ENCODE peak calls at places on chromosomes 4 and X, in eight cellular contexts. X, A, S, G, U, D, P and W are unnamed samples.

GRCh38 chr4:170339522-170339921 is 249.8 kb upstream of the AADAT start:
- DNase-seq in P (no peak), S (no peak), A (no peak), X (no peak), D (no peak), U (no peak), G (no peak), W (no peak)

GRCh38 chr4:105894570-105895323 is 524 bp upstream of the NPNT start:
- DNase-seq in D (no peak), A (no peak), S (no peak), P (no peak), X (peak; percentile 47), G (no peak), U (peak; percentile 74), W (peak; percentile 21)

GRCh38 chr4:137238456-137238855 is 293.8 kb downstream of the PCDH18 start:
- DNase-seq in A (no peak), G (no peak), X (no peak), S (no peak), D (no peak), P (no peak), U (no peak), W (no peak)

GRCh38 chr4:69524708-69525107 is 29.0 kb upstream of the UGT2B4 start:
- DNase-seq in X (peak; percentile 20), G (no peak), P (no peak), D (no peak), A (no peak), S (no peak), U (no peak), W (no peak)

GRCh38 chrX:7316280-7316679 is 168.3 kb upstream of the PUDP start:
- DNase-seq in S (no peak), G (no peak), D (no peak), A (no peak), X (no peak), P (no peak), U (no peak), W (peak; percentile 14)

GRCh38 chr4:70496231-70496630 is 22.1 kb upstream of the AMTN start:
- DNase-seq in X (no peak), P (no peak), U (no peak), D (no peak), S (no peak), G (no peak), A (no peak), W (no peak)

GRCh38 chr4:82706349-82707000 is 92.1 kb downstream of the SCD5 start:
- DNase-seq in X (no peak), U (no peak), G (no peak), S (no peak), P (no peak), D (no peak), A (no peak), W (no peak)

GRCh38 chrX:123493857-123494256 is 239.0 kb downstream of the THOC2 start:
- DNase-seq in A (no peak), X (no peak), G (no peak), U (no peak), D (no peak), S (no peak), P (no peak), W (no peak)

GRCh38 chrX:92232182-92232581 is 453.0 kb downstream of the PCDH11X start:
- DNase-seq in U (no peak), G (no peak), A (no peak), X (peak; percentile 30), D (no peak), S (no peak), P (peak; percentile 4), W (no peak)

GRCh38 chrX:2782778-2783177 is 30.9 kb downstream of the XG start:
- DNase-seq in X (no peak), S (no peak), P (no peak), G (no peak), U (no peak), A (no peak), D (no peak), W (no peak)

GRCh38 chrX:2784026-2784425 is 32.2 kb downstream of the XG start:
- DNase-seq in P (no peak), D (peak; percentile 60), G (no peak), S (no peak), X (no peak), U (no peak), A (peak; percentile 16), W (no peak)

GRCh38 chrX:2782171-2782570 is 30.3 kb downstream of the XG start:
- DNase-seq in P (no peak), S (no peak), X (no peak), G (no peak), A (no peak), U (no peak), D (no peak), W (no peak)

GRCh38 chrX:2781698-2782097 is 29.9 kb downstream of the XG start:
- DNase-seq in A (no peak), P (no peak), D (no peak), X (no peak), S (no peak), U (no peak), G (no peak), W (no peak)

DNA sequence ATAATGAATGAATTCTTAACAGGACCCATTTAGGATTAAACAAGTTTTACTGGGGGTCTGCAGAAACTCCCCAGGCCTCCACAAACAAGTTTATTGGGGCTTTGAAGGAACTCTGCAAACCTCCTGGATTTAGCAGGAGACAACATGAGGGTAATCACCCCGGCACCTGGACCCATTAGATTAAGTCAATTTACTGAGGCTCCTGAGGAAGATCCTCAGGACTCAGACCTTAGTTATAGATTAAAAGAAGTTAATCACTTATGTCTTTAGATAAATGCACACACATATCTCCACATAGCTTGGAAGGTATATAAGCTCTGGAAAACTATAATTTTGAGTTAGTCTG is 29.4 kb downstream of the XG start:
- DNase-seq in D (no peak), S (no peak), A (no peak), G (no peak), X (peak; percentile 19), P (no peak), U (no peak), W (no peak)
- H3K27ac ChIP-seq in D (no peak overlapping the region), S (no peak overlapping the region), A (no peak overlapping the region), G (no peak overlapping the region), X (peak overlapping the region; percentile 64), P (no peak overlapping the region), U (no peak overlapping the region), W (no peak overlapping the region)

GRCh38 chrX:134373736-134374135 is 86.2 kb upstream of the HPRT1 start:
- DNase-seq in A (no peak), S (no peak), U (no peak), P (peak; percentile 1), X (no peak), G (no peak), D (no peak), W (no peak)

GRCh38 chrX:134365923-134366322 is 94.0 kb upstream of the HPRT1 start:
- DNase-seq in G (no peak), S (no peak), X (no peak), U (no peak), D (no peak), P (peak; percentile 1), A (no peak), W (peak; percentile 68)

GRCh38 chrX:134371133-134371532 is 88.8 kb upstream of the HPRT1 start:
- DNase-seq in S (no peak), X (no peak), G (no peak), U (no peak), A (no peak), D (no peak), P (no peak), W (no peak)

GRCh38 chrX:134368140-134368539 is 91.8 kb upstream of the HPRT1 start:
- DNase-seq in X (no peak), P (no peak), D (no peak), U (no peak), S (no peak), G (no peak), A (no peak), W (no peak)

GRCh38 chrX:134369576-134369975 is 90.4 kb upstream of the HPRT1 start:
- DNase-seq in P (no peak), U (no peak), S (no peak), G (no peak), X (no peak), A (no peak), D (no peak), W (no peak)
- H3K27ac ChIP-seq in P (no peak overlapping the region), U (no peak overlapping the region), S (no peak overlapping the region), G (no peak overlapping the region), X (no peak overlapping the region), A (no peak overlapping the region), D (no peak overlapping the region), W (no peak overlapping the region)

DNA sequence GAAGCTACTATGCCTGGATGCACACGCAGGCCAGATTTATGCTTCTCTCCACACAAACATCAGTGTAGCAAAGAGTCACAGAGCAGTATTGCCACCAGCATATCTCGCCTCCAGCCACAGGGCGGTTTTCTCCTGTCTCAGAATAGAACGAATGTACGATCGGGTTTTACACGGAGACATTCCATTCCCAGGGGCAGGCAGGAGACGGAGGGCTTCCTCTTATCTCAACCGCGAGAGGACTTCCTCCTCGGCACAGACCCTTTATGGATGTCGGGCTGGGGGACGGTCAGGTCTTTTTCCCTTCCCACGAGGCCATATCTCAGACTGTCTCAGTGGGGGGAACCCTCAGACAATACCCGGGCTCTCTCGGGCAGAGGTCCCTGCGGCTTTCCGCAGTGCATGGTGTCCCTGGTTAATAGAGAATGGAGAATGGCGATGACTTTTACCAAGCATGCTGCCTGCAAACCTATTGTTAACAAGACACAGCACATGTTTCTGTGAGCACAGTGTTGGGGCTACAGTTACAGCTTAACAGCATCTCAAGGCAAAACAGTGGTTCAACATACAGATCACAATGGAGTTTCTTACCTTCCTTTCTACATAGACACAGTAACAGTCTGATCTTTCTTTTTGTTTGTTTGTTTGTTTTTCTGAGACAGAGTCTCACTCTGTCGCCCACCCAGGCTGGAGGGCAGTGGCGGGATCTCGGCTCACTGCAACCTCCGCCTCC is 24.1 kb downstream of the CSF2RA start:
- DNase-seq in D (no peak), G (no peak), U (no peak), A (no peak), S (no peak), P (no peak), X (no peak), W (no peak)
- H3K27ac ChIP-seq in D (no peak overlapping the region), G (no peak overlapping the region), U (no peak overlapping the region), A (no peak overlapping the region), S (no peak overlapping the region), P (no peak overlapping the region), X (no peak overlapping the region), W (no peak overlapping the region)

DNA sequence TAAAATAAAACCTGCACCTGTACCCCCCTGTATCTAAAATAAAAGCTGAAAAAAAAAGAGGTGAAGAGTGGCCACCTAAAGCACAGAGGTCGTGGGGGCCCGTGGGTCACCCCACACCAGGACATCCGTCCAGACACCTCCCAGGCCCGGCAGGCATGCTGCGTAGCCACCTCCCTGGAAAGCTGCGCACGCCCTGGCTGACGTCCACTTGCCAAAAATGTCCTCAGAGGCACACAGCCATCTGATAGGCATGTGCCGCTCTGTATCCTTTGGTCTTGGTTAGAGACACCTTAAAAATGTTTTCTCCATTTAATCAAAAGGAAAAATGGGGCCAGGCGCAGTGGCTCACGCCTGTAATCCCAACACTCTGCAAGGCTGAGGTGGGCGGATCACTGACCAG is 17.7 kb downstream of the FAM53A start:
- DNase-seq in A (no peak), G (no peak), P (no peak), S (no peak), U (no peak), D (no peak), X (no peak), W (no peak)
- H3K27ac ChIP-seq in A (no peak overlapping the region), G (no peak overlapping the region), P (no peak overlapping the region), S (no peak overlapping the region), U (no peak overlapping the region), D (peak overlapping the region; percentile 62), X (no peak overlapping the region), W (no peak overlapping the region)